ENCODE peak calls at places on chromosomes 4 and X, in ten cellular contexts. One of them, this sample, is unnamed.

GRCh38 chrX:107715331-107716044 is 60.1 kb downstream of the TSC22D3 start:
- DNase-seq in lower lobe of right lung: peak
- DNase-seq in foreskin fibroblast: peak
- DNase-seq in MCF 10A: no peak
- DNase-seq in endodermal cell: peak
- DNase-seq in fibroblast of lung: peak
- DNase-seq in B cell: peak
- DNase-seq in brain microvascular endothelial cell: no peak
- DNase-seq in right atrium auricular region: no peak
- DNase-seq in endothelial cell: no peak
- DNase-seq in this sample: no peak

GRCh38 chr4:38154681-38155588 is 194.7 kb downstream of the PTTG2 start:
- DNase-seq in lower lobe of right lung: peak
- DNase-seq in foreskin fibroblast: no peak
- DNase-seq in MCF 10A: peak
- DNase-seq in endodermal cell: no peak
- DNase-seq in fibroblast of lung: no peak
- DNase-seq in B cell: peak
- DNase-seq in brain microvascular endothelial cell: no peak
- DNase-seq in right atrium auricular region: no peak
- DNase-seq in endothelial cell: no peak
- DNase-seq in this sample: no peak

GRCh38 chrX:135185795-135186443 is 14.7 kb upstream of the CT55 start:
- DNase-seq in lower lobe of right lung: no peak
- DNase-seq in foreskin fibroblast: peak
- DNase-seq in MCF 10A: peak
- DNase-seq in endodermal cell: peak
- DNase-seq in fibroblast of lung: peak
- DNase-seq in B cell: peak
- DNase-seq in brain microvascular endothelial cell: peak
- DNase-seq in right atrium auricular region: no peak
- DNase-seq in endothelial cell: peak
- DNase-seq in this sample: no peak

GRCh38 chr4:27318740-27319139 is 458.1 kb downstream of the STIM2 start:
- DNase-seq in lower lobe of right lung: no peak
- DNase-seq in foreskin fibroblast: peak
- DNase-seq in MCF 10A: peak
- DNase-seq in endodermal cell: peak
- DNase-seq in fibroblast of lung: no peak
- DNase-seq in B cell: peak
- DNase-seq in brain microvascular endothelial cell: no peak
- DNase-seq in right atrium auricular region: no peak
- DNase-seq in endothelial cell: peak
- DNase-seq in this sample: no peak

GRCh38 chr4:179353791-179354190 is 1911.6 kb upstream of the AGA start:
- DNase-seq in lower lobe of right lung: no peak
- DNase-seq in foreskin fibroblast: no peak
- DNase-seq in MCF 10A: no peak
- DNase-seq in endodermal cell: no peak
- DNase-seq in fibroblast of lung: peak
- DNase-seq in B cell: no peak
- DNase-seq in brain microvascular endothelial cell: no peak
- DNase-seq in right atrium auricular region: no peak
- DNase-seq in endothelial cell: no peak
- DNase-seq in this sample: no peak

GRCh38 chr4:124640037-124640730 is 72.3 kb downstream of the ANKRD50 start:
- DNase-seq in lower lobe of right lung: no peak
- DNase-seq in foreskin fibroblast: peak
- DNase-seq in MCF 10A: peak
- DNase-seq in endodermal cell: no peak
- DNase-seq in fibroblast of lung: peak
- DNase-seq in B cell: no peak
- DNase-seq in brain microvascular endothelial cell: peak
- DNase-seq in right atrium auricular region: no peak
- DNase-seq in endothelial cell: no peak
- DNase-seq in this sample: no peak

GRCh38 chr4:121822047-121822446 is 1.6 kb downstream of the CCNA2 start:
- DNase-seq in lower lobe of right lung: no peak
- DNase-seq in foreskin fibroblast: no peak
- DNase-seq in MCF 10A: no peak
- DNase-seq in endodermal cell: no peak
- DNase-seq in fibroblast of lung: no peak
- DNase-seq in B cell: no peak
- DNase-seq in brain microvascular endothelial cell: no peak
- DNase-seq in right atrium auricular region: no peak
- DNase-seq in endothelial cell: no peak
- DNase-seq in this sample: no peak

GRCh38 chr4:7371122-7371941 is 63.4 kb downstream of the PSAPL1 start:
- DNase-seq in lower lobe of right lung: no peak
- DNase-seq in foreskin fibroblast: no peak
- DNase-seq in MCF 10A: no peak
- DNase-seq in endodermal cell: no peak
- DNase-seq in fibroblast of lung: peak
- DNase-seq in B cell: no peak
- DNase-seq in brain microvascular endothelial cell: peak
- DNase-seq in right atrium auricular region: no peak
- DNase-seq in endothelial cell: no peak
- DNase-seq in this sample: no peak

GRCh38 chr4:77344001-77344400 is 187.0 kb downstream of the CCNG2 start:
- DNase-seq in lower lobe of right lung: no peak
- DNase-seq in foreskin fibroblast: no peak
- DNase-seq in MCF 10A: peak
- DNase-seq in endodermal cell: no peak
- DNase-seq in fibroblast of lung: no peak
- DNase-seq in B cell: no peak
- DNase-seq in brain microvascular endothelial cell: no peak
- DNase-seq in right atrium auricular region: no peak
- DNase-seq in endothelial cell: no peak
- DNase-seq in this sample: no peak

GRCh38 chrX:138925330-138925729 is 213.8 kb upstream of the FGF13 start:
- DNase-seq in lower lobe of right lung: no peak
- DNase-seq in foreskin fibroblast: peak
- DNase-seq in MCF 10A: peak
- DNase-seq in endodermal cell: no peak
- DNase-seq in fibroblast of lung: peak
- DNase-seq in B cell: no peak
- DNase-seq in brain microvascular endothelial cell: no peak
- DNase-seq in right atrium auricular region: no peak
- DNase-seq in endothelial cell: no peak
- DNase-seq in this sample: no peak

GRCh38 chr4:1012031-1012739 is 759 bp downstream of the FGFRL1 start:
- DNase-seq in lower lobe of right lung: peak
- DNase-seq in foreskin fibroblast: peak
- DNase-seq in MCF 10A: peak
- DNase-seq in endodermal cell: peak
- DNase-seq in fibroblast of lung: peak
- DNase-seq in B cell: peak
- DNase-seq in brain microvascular endothelial cell: no peak
- DNase-seq in right atrium auricular region: no peak
- DNase-seq in endothelial cell: no peak
- DNase-seq in this sample: no peak

GRCh38 chr4:89757154-89757723 is 79.7 kb downstream of the SNCA start:
- DNase-seq in lower lobe of right lung: no peak
- DNase-seq in foreskin fibroblast: no peak
- DNase-seq in MCF 10A: no peak
- DNase-seq in endodermal cell: no peak
- DNase-seq in fibroblast of lung: no peak
- DNase-seq in B cell: no peak
- DNase-seq in brain microvascular endothelial cell: no peak
- DNase-seq in right atrium auricular region: no peak
- DNase-seq in endothelial cell: no peak
- DNase-seq in this sample: no peak

GRCh38 chrX:24023972-24024664 is 2.9 kb downstream of the KLHL15 start:
- DNase-seq in lower lobe of right lung: no peak
- DNase-seq in foreskin fibroblast: peak
- DNase-seq in MCF 10A: peak
- DNase-seq in endodermal cell: no peak
- DNase-seq in fibroblast of lung: no peak
- DNase-seq in B cell: no peak
- DNase-seq in brain microvascular endothelial cell: peak
- DNase-seq in right atrium auricular region: no peak
- DNase-seq in endothelial cell: no peak
- DNase-seq in this sample: no peak

GRCh38 chrX:46777971-46778810 is 19.3 kb upstream of the SLC9A7 start:
- DNase-seq in lower lobe of right lung: no peak
- DNase-seq in foreskin fibroblast: peak
- DNase-seq in MCF 10A: peak
- DNase-seq in endodermal cell: peak
- DNase-seq in fibroblast of lung: peak
- DNase-seq in B cell: no peak
- DNase-seq in brain microvascular endothelial cell: peak
- DNase-seq in right atrium auricular region: no peak
- DNase-seq in endothelial cell: no peak
- DNase-seq in this sample: no peak

DNA sequence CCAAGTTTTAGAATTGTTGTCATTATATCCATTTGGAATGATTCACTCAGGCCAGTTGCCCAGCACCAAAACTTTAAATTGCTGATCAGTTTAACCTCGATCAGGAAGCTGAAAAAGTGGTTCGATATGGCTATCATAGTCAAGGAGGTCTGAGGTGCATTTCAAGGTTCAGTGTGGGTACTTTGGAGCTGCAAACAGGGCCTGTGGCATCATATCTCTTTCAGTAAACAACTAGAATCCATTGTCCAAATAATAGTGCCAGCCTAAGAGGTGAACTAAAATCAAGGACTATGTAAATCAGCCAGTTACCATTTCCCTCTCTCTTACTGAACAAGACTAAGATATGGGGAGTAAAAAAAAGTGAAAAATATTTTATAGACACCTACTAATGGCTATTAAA is 14.2 kb downstream of the TMEM47 start:
- DNase-seq in lower lobe of right lung: no peak
- DNase-seq in foreskin fibroblast: no peak
- DNase-seq in MCF 10A: no peak
- DNase-seq in endodermal cell: no peak
- DNase-seq in fibroblast of lung: no peak
- DNase-seq in B cell: no peak
- DNase-seq in brain microvascular endothelial cell: no peak
- DNase-seq in right atrium auricular region: no peak
- DNase-seq in endothelial cell: no peak
- DNase-seq in this sample: no peak
- TF ChIP-seq CTCF in lower lobe of right lung: no peak
- TF ChIP-seq CTCF in foreskin fibroblast: no peak
- TF ChIP-seq CTCF in MCF 10A: no peak
- TF ChIP-seq CTCF in endodermal cell: no peak
- TF ChIP-seq CTCF in fibroblast of lung: no peak
- TF ChIP-seq CTCF in B cell: no peak
- TF ChIP-seq CTCF in brain microvascular endothelial cell: no peak
- TF ChIP-seq CTCF in right atrium auricular region: no peak
- TF ChIP-seq CTCF in endothelial cell: no peak
- TF ChIP-seq CTCF in this sample: no peak

GRCh38 chr4:149690726-149691125 is 124.9 kb downstream of the IQCM start:
- DNase-seq in lower lobe of right lung: no peak
- DNase-seq in foreskin fibroblast: no peak
- DNase-seq in MCF 10A: no peak
- DNase-seq in endodermal cell: peak
- DNase-seq in fibroblast of lung: no peak
- DNase-seq in B cell: no peak
- DNase-seq in brain microvascular endothelial cell: no peak
- DNase-seq in right atrium auricular region: no peak
- DNase-seq in endothelial cell: no peak
- DNase-seq in this sample: no peak
- TF ChIP-seq CTCF in lower lobe of right lung: no peak
- TF ChIP-seq CTCF in foreskin fibroblast: peak
- TF ChIP-seq CTCF in MCF 10A: no peak
- TF ChIP-seq CTCF in endodermal cell: peak
- TF ChIP-seq CTCF in fibroblast of lung: no peak
- TF ChIP-seq CTCF in B cell: no peak
- TF ChIP-seq CTCF in brain microvascular endothelial cell: peak
- TF ChIP-seq CTCF in right atrium auricular region: no peak
- TF ChIP-seq CTCF in endothelial cell: peak
- TF ChIP-seq CTCF in this sample: peak

DNA sequence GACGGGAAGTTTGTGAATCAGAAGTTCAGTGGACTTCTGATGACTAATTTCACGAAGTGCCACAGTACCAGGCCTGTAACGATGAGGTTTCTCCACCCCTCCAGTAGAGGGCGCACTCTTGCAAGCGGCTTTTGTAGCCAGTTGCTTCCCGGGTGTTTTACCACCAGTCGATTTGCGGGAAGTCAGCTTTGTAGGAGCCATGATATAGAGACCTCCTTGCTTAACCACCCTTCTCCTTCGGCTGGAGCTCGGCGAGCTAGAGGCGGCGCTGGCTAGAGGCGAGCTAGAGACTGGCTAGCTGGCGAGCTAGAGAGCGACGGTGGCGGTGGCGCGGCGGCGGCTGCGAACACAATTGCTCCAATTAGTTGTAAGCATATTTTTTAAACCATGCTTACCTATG is 72.0 kb downstream of the IL1RAPL1 start:
- DNase-seq in lower lobe of right lung: no peak
- DNase-seq in foreskin fibroblast: no peak
- DNase-seq in MCF 10A: no peak
- DNase-seq in endodermal cell: peak
- DNase-seq in fibroblast of lung: no peak
- DNase-seq in B cell: no peak
- DNase-seq in brain microvascular endothelial cell: no peak
- DNase-seq in right atrium auricular region: no peak
- DNase-seq in endothelial cell: peak
- DNase-seq in this sample: no peak
- TF ChIP-seq CTCF in lower lobe of right lung: no peak
- TF ChIP-seq CTCF in foreskin fibroblast: no peak
- TF ChIP-seq CTCF in MCF 10A: peak
- TF ChIP-seq CTCF in endodermal cell: peak
- TF ChIP-seq CTCF in fibroblast of lung: no peak
- TF ChIP-seq CTCF in B cell: peak
- TF ChIP-seq CTCF in brain microvascular endothelial cell: peak
- TF ChIP-seq CTCF in right atrium auricular region: no peak
- TF ChIP-seq CTCF in endothelial cell: peak
- TF ChIP-seq CTCF in this sample: peak

GRCh38 chr4:25090516-25090915 is 59.8 kb upstream of the LGI2 start:
- DNase-seq in lower lobe of right lung: no peak
- DNase-seq in foreskin fibroblast: no peak
- DNase-seq in MCF 10A: no peak
- DNase-seq in endodermal cell: no peak
- DNase-seq in fibroblast of lung: peak
- DNase-seq in B cell: no peak
- DNase-seq in brain microvascular endothelial cell: peak
- DNase-seq in right atrium auricular region: no peak
- DNase-seq in endothelial cell: no peak
- DNase-seq in this sample: no peak

GRCh38 chr4:25089058-25089763 is 58.5 kb upstream of the LGI2 start:
- DNase-seq in lower lobe of right lung: no peak
- DNase-seq in foreskin fibroblast: peak
- DNase-seq in MCF 10A: no peak
- DNase-seq in endodermal cell: no peak
- DNase-seq in fibroblast of lung: no peak
- DNase-seq in B cell: no peak
- DNase-seq in brain microvascular endothelial cell: no peak
- DNase-seq in right atrium auricular region: no peak
- DNase-seq in endothelial cell: no peak
- DNase-seq in this sample: no peak

GRCh38 chr4:25085621-25086020 is 54.9 kb upstream of the LGI2 start:
- DNase-seq in lower lobe of right lung: no peak
- DNase-seq in foreskin fibroblast: no peak
- DNase-seq in MCF 10A: no peak
- DNase-seq in endodermal cell: no peak
- DNase-seq in fibroblast of lung: no peak
- DNase-seq in B cell: no peak
- DNase-seq in brain microvascular endothelial cell: no peak
- DNase-seq in right atrium auricular region: no peak
- DNase-seq in endothelial cell: no peak
- DNase-seq in this sample: no peak

GRCh38 chr4:25092139-25092538 is 61.4 kb upstream of the LGI2 start:
- DNase-seq in lower lobe of right lung: no peak
- DNase-seq in foreskin fibroblast: no peak
- DNase-seq in MCF 10A: no peak
- DNase-seq in endodermal cell: no peak
- DNase-seq in fibroblast of lung: no peak
- DNase-seq in B cell: no peak
- DNase-seq in brain microvascular endothelial cell: no peak
- DNase-seq in right atrium auricular region: no peak
- DNase-seq in endothelial cell: peak
- DNase-seq in this sample: no peak

GRCh38 chr4:25088342-25088952 is 57.7 kb upstream of the LGI2 start:
- DNase-seq in lower lobe of right lung: no peak
- DNase-seq in foreskin fibroblast: peak
- DNase-seq in MCF 10A: no peak
- DNase-seq in endodermal cell: no peak
- DNase-seq in fibroblast of lung: peak
- DNase-seq in B cell: no peak
- DNase-seq in brain microvascular endothelial cell: peak
- DNase-seq in right atrium auricular region: no peak
- DNase-seq in endothelial cell: no peak
- DNase-seq in this sample: no peak
- TF ChIP-seq CTCF in lower lobe of right lung: no peak
- TF ChIP-seq CTCF in foreskin fibroblast: no peak
- TF ChIP-seq CTCF in MCF 10A: no peak
- TF ChIP-seq CTCF in endodermal cell: no peak
- TF ChIP-seq CTCF in fibroblast of lung: no peak
- TF ChIP-seq CTCF in B cell: no peak
- TF ChIP-seq CTCF in brain microvascular endothelial cell: no peak
- TF ChIP-seq CTCF in right atrium auricular region: no peak
- TF ChIP-seq CTCF in endothelial cell: no peak
- TF ChIP-seq CTCF in this sample: no peak